ENCODE peak calls at places on chromosomes 12 and 14, in ten cellular contexts. A is suprapubic skin; W is T47D; T is fibroblast of mammary gland; V is NCI-H1105; R is choroid plexus epithelial cell; C is stimulated activated CD4-positive, alpha-beta T cell treated with anti-CD3 and anti-CD28 coated beads, Interleukin-1b, Interleukin-23, amount 100 ng/mL, for 24 hours; J is endothelial cell; Y is Ammon's horn; G is EL. L is an unnamed sample.

GRCh38 chr14:102805454-102805891 is 28.2 kb downstream of the TRAF3 start:
- DNase-seq in V (no peak), A (no peak), R (peak; percentile 79), J (no peak), Y (no peak), T (peak; percentile 51), G (peak; percentile 80), C (no peak), W (no peak), L (peak; percentile 83)

GRCh38 chr14:101845896-101846295 is 84.4 kb downstream of the PPP2R5C start:
- DNase-seq in G (no peak), A (no peak), W (no peak), C (no peak), V (no peak), T (no peak), Y (no peak), J (no peak), R (no peak), L (no peak)

GRCh38 chr12:2633825-2634200 is 161.0 kb upstream of the FKBP4 start:
- DNase-seq in T (no peak), G (no peak), A (peak; percentile 14), J (no peak), W (no peak), Y (no peak), R (no peak), C (no peak), V (no peak), L (no peak)

GRCh38 chr14:59463773-59464650 is 1.2 kb downstream of the GPR135 start:
- DNase-seq in G (no peak), W (no peak), T (no peak), A (no peak), V (no peak), Y (no peak), J (peak; percentile 24), C (peak; percentile 14), R (peak; percentile 47), L (no peak)

GRCh38 chr12:68240975-68241374 is 12.4 kb downstream of the IL22 start:
- DNase-seq in V (no peak), C (peak; percentile 28), J (no peak), G (peak; percentile 65), R (peak; percentile 87), A (no peak), T (peak; percentile 51), Y (peak; percentile 40), W (no peak), L (no peak)

GRCh38 chr14:42550282-42550681 is 943.6 kb downstream of the LRFN5 start:
- DNase-seq in J (no peak), A (no peak), Y (no peak), R (no peak), C (no peak), G (no peak), T (no peak), V (no peak), W (no peak), L (no peak)

GRCh38 chr12:110565919-110566871 is 16.9 kb downstream of the PPTC7 start:
- DNase-seq in Y (peak; percentile 62), J (no peak), T (no peak), A (no peak), V (no peak), W (no peak), R (no peak), C (no peak), G (no peak), L (no peak)

GRCh38 chr14:36807727-36808126 is 146.1 kb downstream of the PAX9 start:
- DNase-seq in C (no peak), Y (no peak), G (no peak), R (no peak), T (no peak), A (no peak), V (peak; percentile 94), W (no peak), J (no peak), L (no peak)

GRCh38 chr14:26402126-26402525 is 195.7 kb downstream of the NOVA1 start:
- DNase-seq in A (no peak), W (no peak), G (no peak), R (no peak), T (no peak), C (no peak), Y (no peak), V (no peak), J (no peak), L (no peak)

GRCh38 chr14:65359503-65359902 is 53.0 kb upstream of the FUT8 start:
- DNase-seq in C (no peak), V (no peak), J (no peak), T (peak; percentile 66), R (peak; percentile 69), A (no peak), Y (peak; percentile 38), W (no peak), G (no peak), L (peak; percentile 27)

L was measured in astrocyte of the hippocampus.